ENCODE peak calls at places on chromosomes 2 and 18, in four cellular contexts. Y, N, W and O are unnamed samples. For H3F3A, the result is how much of the 10 kb centered on the place peaks cover.

GRCh38 chr2:177783835-177784448 is 288.6 kb downstream of the PDE11A start:
- DNase-seq in Y (no peak), N (peak), W (no peak), O (peak)

GRCh38 chr2:224171226-224171625 is 132.1 kb upstream of the SERPINE2 start:
- DNase-seq in Y (no peak), N (no peak), W (no peak), O (no peak)

GRCh38 chr18:73244411-73244810 is 376.6 kb upstream of the NETO1 start:
- DNase-seq in Y (no peak), N (no peak), W (no peak), O (no peak)

GRCh38 chr2:207163053-207163814 is 2.5 kb downstream of the KLF7 start:
- DNase-seq in Y (no peak), N (no peak), W (no peak), O (peak)

GRCh38 chr2:154532763-154533162 is 165.7 kb upstream of the KCNJ3 start:
- DNase-seq in Y (no peak), N (no peak), W (no peak), O (no peak)

GRCh38 chr2:201821080-201821479 is 14.7 kb downstream of the CDK15 start:
- DNase-seq in Y (no peak), N (no peak), W (no peak), O (no peak)

GRCh38 chr2:240431663-240432424 is 3.6 kb upstream of the GPC1 start:
- DNase-seq in Y (no peak), N (no peak), W (no peak), O (no peak)

GRCh38 chr2:71614976-71615768 is 161.8 kb downstream of the DYSF start:
- DNase-seq in Y (no peak), N (no peak), W (peak), O (peak)

GRCh38 chr2:39549718-39550464 is 112.8 kb upstream of the MAP4K3 start:
- DNase-seq in Y (no peak), N (no peak), W (no peak), O (no peak)

GRCh38 chr2:235883675-235884074 is 284.5 kb downstream of the GBX2 start:
- DNase-seq in Y (no peak), N (no peak), W (no peak), O (no peak)

GRCh38 chr2:118272391-118272790 is 184.1 kb downstream of the INSIG2 start:
- DNase-seq in Y (no peak), N (no peak), W (no peak), O (no peak)

GRCh38 chr2:227942021-227942420 is 70.6 kb downstream of the DAW1 start:
- DNase-seq in Y (no peak), N (no peak), W (no peak), O (peak)

GRCh38 chr2:10022464-10022863 is 20.9 kb upstream of the KLF11 start:
- DNase-seq in Y (no peak), N (no peak), W (no peak), O (no peak)

GRCh38 chr2:115412501-115412900 is 970.1 kb downstream of the DPP10 start:
- DNase-seq in Y (no peak), N (no peak), W (no peak), O (no peak)

GRCh38 chr2:84866121-84866520 is 14.8 kb downstream of the TRABD2A start:
- DNase-seq in Y (no peak), N (no peak), W (no peak), O (peak)

GRCh38 chr2:177735318-177735803 is 337.2 kb downstream of the PDE11A start:
- DNase-seq in Y (no peak), N (no peak), W (no peak), O (no peak)

GRCh38 chr2:232058063-232058877 is 96.8 kb downstream of the DIS3L2 start:
- DNase-seq in Y (no peak), N (no peak), W (no peak), O (no peak)

GRCh38 chr2:102703748-102704147 is 58.1 kb upstream of the TMEM182 start:
- DNase-seq in Y (peak), N (peak), W (no peak), O (peak)

GRCh38 chr2:56749152-56749752 is 565.5 kb downstream of the CCDC85A start:
- DNase-seq in Y (peak), N (peak), W (no peak), O (peak)

GRCh38 chr2:158748925-158749590 is 46.1 kb upstream of the DAPL1 start:
- DNase-seq in Y (no peak), N (no peak), W (no peak), O (no peak)

GRCh38 chr2:233033672-233034071 is 1.2 kb downstream of the NEU2 start:
- DNase-seq in Y (no peak), N (no peak), W (no peak), O (peak)

GRCh38 chr2:209943776-209944175 is 58.7 kb upstream of the RPE start:
- DNase-seq in Y (no peak), N (no peak), W (no peak), O (no peak)

GRCh38 chr2:95300391-95300938 is 3.3 kb downstream of the KCNIP3 start:
- DNase-seq in Y (no peak), N (no peak), W (no peak), O (no peak)

GRCh38 chr2:65265090-65266045 is 37.7 kb downstream of the ACTR2 start:
- DNase-seq in Y (peak), N (peak), W (peak), O (peak)

GRCh38 chr2:381919-382833 is 94.3 kb upstream of the ALKAL2 start:
- DNase-seq in Y (no peak), N (no peak), W (no peak), O (no peak)

GRCh38 chr2:44542520-44542919 is 180.8 kb downstream of the CAMKMT start:
- DNase-seq in Y (no peak), N (no peak), W (no peak), O (no peak)
- H3K9ac ChIP-seq in Y (no peak), N (no peak), W (no peak), O (no peak)

DNA sequence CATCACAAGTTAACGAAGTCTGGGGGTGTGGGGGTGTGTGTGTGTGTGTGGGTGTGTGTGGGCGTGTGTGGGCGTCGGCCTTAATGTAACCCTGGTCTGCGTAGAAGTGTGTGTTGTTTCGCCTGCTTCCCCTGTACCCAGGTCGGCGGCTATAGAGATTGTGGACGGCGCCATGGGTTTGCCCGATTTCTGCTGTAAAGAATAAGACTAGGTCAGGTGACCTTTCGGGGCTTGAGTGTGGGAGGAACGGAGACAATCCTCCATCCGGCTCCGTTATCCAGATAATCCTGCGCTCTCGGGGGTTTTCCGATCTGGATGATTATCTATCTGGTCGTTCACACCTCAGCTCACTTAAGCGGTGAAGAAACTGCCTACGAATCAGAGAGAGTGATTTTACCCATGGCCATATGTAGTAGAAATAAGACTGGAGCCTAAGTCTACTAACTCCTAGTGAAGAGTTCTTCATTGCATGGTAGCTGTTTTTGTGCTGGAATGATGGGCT is 543 bp downstream of the HADHB start:
- DNase-seq in Y (peak), N (peak), W (peak), O (peak)
- H3K27ac ChIP-seq in Y (no peak), N (peak), W (peak), O (peak)

GRCh38 chr2:74204436-74204835 is 6.0 kb downstream of the MTHFD2 start:
- DNase-seq in Y (no peak), N (no peak), W (no peak), O (no peak)

GRCh38 chr2:74206180-74206688 is 7.8 kb downstream of the MTHFD2 start:
- DNase-seq in Y (no peak), N (peak), W (no peak), O (peak)

GRCh38 chr2:74201596-74201995 is 3.2 kb downstream of the MTHFD2 start:
- DNase-seq in Y (no peak), N (no peak), W (no peak), O (peak)

GRCh38 chr2:74205586-74205985 is 7.2 kb downstream of the MTHFD2 start:
- DNase-seq in Y (no peak), N (peak), W (no peak), O (no peak)

DNA sequence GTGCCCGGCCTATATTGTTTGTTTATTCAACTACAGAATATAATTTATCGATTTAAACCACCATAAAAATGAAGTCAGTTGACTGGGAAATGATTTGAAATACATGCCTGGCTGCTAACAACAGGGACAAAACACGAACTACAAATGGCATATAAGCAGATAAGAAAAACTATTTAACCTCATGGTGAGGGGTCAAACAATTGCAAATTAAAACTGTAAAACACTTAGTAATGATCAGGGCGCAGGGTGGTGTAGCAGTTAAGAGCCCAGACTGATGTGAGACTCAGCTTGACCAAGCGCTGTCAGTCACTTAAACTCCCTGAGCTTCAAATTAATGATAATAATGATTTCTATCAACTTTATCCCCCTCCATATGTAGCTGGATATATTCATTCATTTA is 6.7 kb downstream of the MTHFD2 start:
- DNase-seq in Y (no peak), N (no peak), W (no peak), O (no peak)
- H3F3A ChIP-seq in Y (under half), N (under half), W (under half), O (under half)

GRCh38 chr2:230925879-230926765 is 1.1 kb upstream of the GPR55 start:
- DNase-seq in Y (no peak), N (peak), W (no peak), O (no peak)
- H3K9ac ChIP-seq in Y (no peak), N (no peak), W (no peak), O (no peak)

DNA sequence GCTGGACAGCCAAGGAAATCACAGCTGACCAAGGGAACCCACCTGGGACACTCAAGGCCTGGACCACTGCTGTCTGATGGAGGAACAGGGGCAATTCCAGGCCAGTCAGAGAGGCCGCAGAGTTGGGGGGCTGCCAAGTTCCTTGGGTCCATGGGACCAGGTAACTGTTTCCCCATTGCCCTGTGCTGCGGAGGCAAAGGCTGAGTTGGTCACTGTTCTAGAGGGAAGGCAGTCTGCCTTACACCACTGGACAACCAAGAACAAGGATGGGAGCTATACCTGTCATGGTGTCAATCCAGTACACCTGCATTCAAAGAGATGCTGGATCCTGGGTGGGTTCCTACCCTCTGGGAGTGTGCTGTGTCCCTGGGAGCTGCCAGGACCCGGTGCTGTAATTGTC is 9.6 kb upstream of the SP140L start:
- DNase-seq in Y (no peak), N (no peak), W (no peak), O (no peak)
- H3K27ac ChIP-seq in Y (no peak), N (peak), W (no peak), O (no peak)